ENCODE peak calls at places on chromosomes 3 and 15, in seven cellular contexts. C is ascending aorta, I is AG04450, P is epithelial cell of proximal tubule, Q is cardiac fibroblast, G is sigmoid colon, S is PC-3. X is an unnamed sample.

GRCh38 chr3:123642182-123642956 is 57.5 kb upstream of the HACD2 start:
- DNase-seq in Q (peak; percentile 93), G (peak; percentile 95), I (peak; percentile 86), S (peak; percentile 92), P (peak; percentile 68), C (no peak), X (peak; percentile 87)

GRCh38 chr3:135100349-135100741 is 305.3 kb downstream of the EPHB1 start:
- DNase-seq in G (no peak), I (no peak), S (no peak), P (no peak), Q (no peak), C (no peak), X (no peak)

GRCh38 chr3:5543047-5543446 is 355.5 kb downstream of the EDEM1 start:
- DNase-seq in I (no peak), G (no peak), P (no peak), S (no peak), Q (no peak), C (no peak), X (no peak)

GRCh38 chr15:68683551-68683950 is 104.8 kb downstream of the CORO2B start:
- DNase-seq in C (no peak), G (peak; percentile 20), Q (no peak), S (no peak), I (no peak), P (no peak), X (no peak)

GRCh38 chr3:140537075-140537474 is 140.8 kb upstream of the TRIM42 start:
- DNase-seq in Q (no peak), I (no peak), G (no peak), S (no peak), P (no peak), C (no peak), X (no peak)

GRCh38 chr3:31491660-31492059 is 41.1 kb upstream of the STT3B start:
- DNase-seq in P (no peak), S (no peak), Q (no peak), C (no peak), G (no peak), I (no peak), X (no peak)

GRCh38 chr3:115855911-115856310 is 232.6 kb downstream of the GAP43 start:
- DNase-seq in Q (peak; percentile 12), C (no peak), S (peak; percentile 71), P (no peak), I (peak; percentile 45), G (no peak), X (no peak)

GRCh38 chr3:141431411-141432378 is 55.1 kb upstream of the RASA2 start:
- DNase-seq in P (no peak), I (no peak), G (peak; percentile 88), S (no peak), Q (no peak), C (no peak), X (no peak)

GRCh38 chr3:57221883-57222282 is 5.6 kb upstream of the APPL1 start:
- DNase-seq in G (no peak), S (peak; percentile 62), P (no peak), C (no peak), I (no peak), Q (peak; percentile 62), X (no peak)
- TF ChIP-seq CTCF in G (no peak), S (peak; percentile 72), P (peak; percentile 54), C (no peak), I (peak; percentile 38), Q (peak; percentile 6), X (no peak)

GRCh38 chr15:28107894-28108255 is 8.8 kb upstream of the OCA2 start:
- DNase-seq in P (no peak), G (no peak), I (no peak), S (peak; percentile 17), Q (no peak), C (no peak), X (no peak)

GRCh38 chr15:28105793-28106192 is 6.7 kb upstream of the OCA2 start:
- DNase-seq in S (no peak), Q (no peak), C (no peak), I (no peak), G (peak; percentile 20), P (no peak), X (no peak)

GRCh38 chr15:28105224-28105791 is 6.2 kb upstream of the OCA2 start:
- DNase-seq in C (no peak), I (no peak), P (no peak), G (peak; percentile 50), S (no peak), Q (no peak), X (no peak)

GRCh38 chr15:28107111-28107893 is 8.2 kb upstream of the OCA2 start:
- DNase-seq in S (peak; percentile 9), G (peak; percentile 57), C (no peak), P (no peak), I (no peak), Q (peak; percentile 37), X (no peak)

DNA sequence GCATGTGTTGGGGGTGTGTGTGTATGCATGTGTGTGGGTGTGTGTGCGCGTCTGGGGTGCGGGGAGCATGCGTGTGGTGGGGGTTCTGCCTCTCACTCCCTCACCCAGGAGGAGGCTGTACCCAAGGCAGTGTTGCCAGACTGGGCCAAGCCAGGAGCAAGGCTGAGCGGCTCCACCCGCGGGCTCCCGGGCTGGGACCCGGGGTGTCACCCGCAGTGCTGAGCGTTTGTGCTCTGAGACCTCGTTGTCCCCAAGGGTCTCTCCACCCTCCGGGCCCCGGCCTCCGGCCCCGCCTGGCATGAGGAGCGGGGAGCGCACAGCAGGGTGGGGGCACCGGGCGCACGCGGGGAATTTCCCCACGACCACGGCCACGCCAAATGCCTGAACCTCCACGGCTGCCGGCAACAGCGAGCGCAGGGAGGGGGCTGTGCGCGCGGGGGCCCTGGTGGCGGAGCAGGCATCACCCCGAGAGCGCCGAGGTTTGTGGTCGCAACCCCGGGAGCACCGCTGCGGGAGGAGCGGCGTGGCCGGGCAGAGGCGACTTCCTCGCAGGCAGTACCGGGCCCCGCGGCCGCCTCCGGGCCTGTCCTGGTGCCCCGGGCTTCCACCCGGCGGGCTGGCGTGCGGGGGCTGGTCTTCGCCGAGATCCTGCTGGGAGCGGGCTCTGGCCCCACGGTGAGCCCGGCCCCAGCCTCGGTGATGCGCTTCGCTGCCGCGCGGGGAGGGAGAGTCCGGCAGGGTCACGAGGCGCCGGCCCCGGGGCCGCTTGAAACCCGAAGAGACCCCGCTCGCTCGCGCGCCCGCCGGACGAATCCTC is 7.4 kb upstream of the OCA2 start:
- DNase-seq in I (no peak), C (no peak), Q (no peak), G (peak; percentile 62), S (no peak), P (no peak), X (no peak)
- H3K4me3 ChIP-seq in I (peak overlapping the region; percentile 63), C (peak overlapping the region; percentile 73), Q (peak overlapping the region; percentile 56), G (peak overlapping the region; percentile 55), S (peak overlapping the region; percentile 48), P (peak overlapping the region; percentile 56), X (peak overlapping the region; percentile 34)

GRCh38 chr3:43347774-43348173 is 61.4 kb downstream of the SNRK start:
- DNase-seq in P (no peak), C (no peak), S (no peak), I (no peak), Q (no peak), G (no peak), X (no peak)

GRCh38 chr3:43349759-43350158 is 63.4 kb downstream of the SNRK start:
- DNase-seq in I (no peak), C (no peak), G (no peak), S (no peak), P (no peak), Q (no peak), X (no peak)

GRCh38 chr3:43346990-43347749 is 60.8 kb downstream of the SNRK start:
- DNase-seq in G (no peak), I (no peak), P (no peak), C (no peak), S (no peak), Q (no peak), X (no peak)

GRCh38 chr3:43345877-43346276 is 59.5 kb downstream of the SNRK start:
- DNase-seq in P (no peak), S (no peak), C (no peak), Q (no peak), I (no peak), G (no peak), X (no peak)

GRCh38 chr3:43348852-43349574 is 62.7 kb downstream of the SNRK start:
- DNase-seq in P (no peak), G (no peak), C (no peak), S (no peak), Q (no peak), I (no peak), X (no peak)
- TF ChIP-seq CTCF in P (no peak), G (no peak), C (no peak), S (no peak), Q (no peak), I (peak; percentile 26), X (no peak)

DNA sequence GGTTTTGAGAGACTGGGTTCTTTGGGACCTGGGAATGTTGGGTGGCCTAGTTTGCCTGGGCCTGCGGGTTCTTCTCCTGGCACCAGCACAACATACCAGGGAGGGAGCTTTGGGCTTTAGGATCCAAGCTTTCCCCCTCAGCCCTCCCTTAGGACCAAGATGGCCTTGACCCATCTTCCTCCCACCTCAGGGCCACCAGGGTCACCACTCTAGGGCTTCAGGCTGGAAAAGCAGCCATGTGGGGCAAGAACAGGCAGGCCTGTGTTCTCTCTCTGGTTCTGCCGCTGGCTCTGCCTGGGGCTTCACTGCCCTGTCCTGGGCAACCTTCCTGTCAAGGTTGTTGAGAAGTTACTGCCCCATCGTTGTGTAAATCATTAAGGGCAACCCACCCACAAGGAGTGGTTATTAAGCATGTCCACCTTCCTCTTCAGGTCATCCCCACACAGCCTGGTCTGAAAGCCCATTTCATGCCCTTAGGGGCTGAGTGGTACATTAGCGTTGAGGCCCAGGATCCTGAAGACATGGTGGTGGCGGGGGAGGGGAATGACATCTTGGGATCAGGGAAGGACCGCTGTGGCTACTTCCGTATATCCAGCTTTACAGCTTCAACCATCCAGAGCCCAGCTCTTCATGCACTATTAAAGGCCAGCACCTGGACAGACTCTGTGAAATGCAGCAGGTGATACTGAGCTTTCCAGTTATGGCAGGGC is 652 bp downstream of the DUOX1 start:
- DNase-seq in P (no peak), S (no peak), G (no peak), C (no peak), I (no peak), Q (no peak), X (no peak)
- H3K4me3 ChIP-seq in P (no peak overlapping the region), S (no peak overlapping the region), G (peak overlapping the region; percentile 36), C (no peak overlapping the region), I (no peak overlapping the region), Q (no peak overlapping the region), X (no peak overlapping the region)

DNA sequence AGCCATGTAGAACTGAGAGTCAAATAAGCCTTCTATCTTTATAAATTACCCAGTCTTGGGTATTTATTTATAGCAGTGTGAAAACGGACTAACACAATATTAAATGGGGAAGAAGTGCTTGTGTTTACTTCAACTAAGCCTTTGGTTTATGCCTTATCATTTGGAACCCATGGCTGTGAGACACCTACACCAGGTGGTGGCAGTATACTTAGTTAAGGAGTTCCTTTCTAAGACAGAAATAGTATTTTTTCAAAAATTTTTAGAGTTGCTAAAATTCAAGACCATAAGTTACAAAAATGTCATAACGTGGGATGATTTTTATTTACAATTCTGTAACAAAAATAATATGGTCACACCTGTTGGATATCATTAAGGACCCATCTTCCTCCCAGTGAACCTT is 354.5 kb upstream of the SOX14 start:
- DNase-seq in G (no peak), C (no peak), I (no peak), P (no peak), S (no peak), Q (no peak), X (peak; percentile 18)
- TF ChIP-seq CTCF in G (no peak), C (no peak), I (no peak), P (no peak), S (peak; percentile 34), Q (no peak), X (peak; percentile 9)

GRCh38 chr3:170044795-170045244 is 7.0 kb downstream of the GPR160 start:
- DNase-seq in P (no peak), I (no peak), Q (no peak), C (no peak), G (no peak), S (no peak), X (peak; percentile 93)
- H3K4me3 ChIP-seq in P (peak overlapping the region; percentile 1), I (no peak overlapping the region), Q (no peak overlapping the region), C (no peak overlapping the region), G (no peak overlapping the region), S (no peak overlapping the region), X (peak overlapping the region; percentile 17)

GRCh38 chr3:167863811-167864558 is 128.5 kb downstream of the SERPINI1 start:
- DNase-seq in I (no peak), Q (no peak), G (no peak), S (no peak), P (no peak), C (no peak), X (no peak)
- TF ChIP-seq CTCF in I (no peak), Q (no peak), G (no peak), S (no peak), P (no peak), C (no peak), X (no peak)